ENCODE peak calls at places on chromosomes 6 and 20, in six cellular contexts. W is A549; O is HT1080; K is activated CD4-positive, alpha-beta memory T cell treated with anti-CD3 and anti-CD28 coated beads, Interleukin-2, amount 10 ng/mL, durations not matched to agents 7 days and 5 days; V is neural crest cell; P is HT-29. C is an unnamed sample.

GRCh38 chr20:25009218-25010145 is 16.9 kb upstream of the APMAP start:
- DNase-seq in W (no peak), O (no peak), K (peak; percentile 13), V (no peak), P (no peak), C (no peak)

GRCh38 chr6:156977527-156978291 is 200.5 kb downstream of the ARID1B start:
- DNase-seq in W (no peak), O (peak; percentile 45), K (no peak), V (no peak), P (no peak), C (no peak)

GRCh38 chr6:33892581-33893346 is 89.0 kb upstream of the MLN start:
- DNase-seq in W (no peak), O (no peak), K (no peak), V (no peak), P (no peak), C (no peak)

GRCh38 chr6:14912226-14912625 is 333.6 kb upstream of the JARID2 start:
- DNase-seq in W (no peak), O (no peak), K (no peak), V (no peak), P (no peak), C (no peak)

GRCh38 chr6:109117346-109118035 is 22.2 kb downstream of the CEP57L1 start:
- DNase-seq in W (no peak), O (no peak), K (no peak), V (no peak), P (no peak), C (no peak)

GRCh38 chr20:34401741-34402455 is 38.8 kb downstream of the ITCH start:
- DNase-seq in W (no peak), O (no peak), K (no peak), V (no peak), P (no peak), C (no peak)

GRCh38 chr6:13615802-13616140 is 636 bp downstream of the NOL7 start:
- DNase-seq in W (peak; percentile 13), O (peak; percentile 16), K (peak; percentile 51), V (peak; percentile 30), P (peak; percentile 61), C (peak; percentile 62)

GRCh38 chr6:128508588-128509296 is 11.7 kb downstream of the PTPRK start:
- DNase-seq in W (peak; percentile 67), O (peak; percentile 91), K (no peak), V (no peak), P (peak; percentile 68), C (no peak)

GRCh38 chr20:4835244-4836177 is 113.8 kb downstream of the PRND start:
- DNase-seq in W (no peak), O (no peak), K (no peak), V (no peak), P (no peak), C (no peak)

GRCh38 chr20:36210561-36210960 is 25.7 kb upstream of the AAR2 start:
- DNase-seq in W (no peak), O (no peak), K (no peak), V (no peak), P (peak; percentile 23), C (no peak)

GRCh38 chr6:53179961-53180651 is 31.5 kb upstream of the GCM1 start:
- DNase-seq in W (no peak), O (peak; percentile 18), K (no peak), V (no peak), P (peak; percentile 40), C (peak; percentile 47)

GRCh38 chr6:99013145-99013544 is 65.4 kb upstream of the FBXL4 start:
- DNase-seq in W (no peak), O (peak; percentile 97), K (no peak), V (no peak), P (no peak), C (no peak)

GRCh38 chr6:73565767-73566485 is 45.1 kb upstream of the EEF1A1 start:
- DNase-seq in W (no peak), O (no peak), K (no peak), V (no peak), P (no peak), C (no peak)

GRCh38 chr6:71473908-71474307 is 185.3 kb downstream of the OGFRL1 start:
- DNase-seq in W (no peak), O (peak; percentile 93), K (no peak), V (no peak), P (no peak), C (no peak)

GRCh38 chr6:11143394-11144371 is 32.2 kb upstream of the ERVFRD-1 start:
- DNase-seq in W (peak; percentile 84), O (peak; percentile 91), K (no peak), V (no peak), P (peak; percentile 75), C (no peak)

GRCh38 chr6:14423955-14424354 is 306.4 kb downstream of the CD83 start:
- DNase-seq in W (no peak), O (no peak), K (no peak), V (no peak), P (no peak), C (no peak)

GRCh38 chr6:139605350-139605749 is 230.9 kb upstream of the CITED2 start:
- DNase-seq in W (no peak), O (peak; percentile 54), K (no peak), V (no peak), P (no peak), C (no peak)

GRCh38 chr20:64106981-64107735 is at the start of gene NPBWR2:
- DNase-seq in W (no peak), O (no peak), K (no peak), V (no peak), P (no peak), C (peak; percentile 53)

GRCh38 chr6:156645106-156645505 is 132.1 kb upstream of the ARID1B start:
- DNase-seq in W (no peak), O (peak; percentile 32), K (no peak), V (no peak), P (no peak), C (no peak)

GRCh38 chr6:164336455-164336854 is 921.9 kb downstream of the QKI start:
- DNase-seq in W (no peak), O (no peak), K (no peak), V (no peak), P (no peak), C (no peak)

GRCh38 chr6:12271997-12272396 is 18.2 kb upstream of the EDN1 start:
- DNase-seq in W (no peak), O (peak; percentile 48), K (no peak), V (no peak), P (no peak), C (no peak)

GRCh38 chr20:4443016-4443415 is 278.7 kb upstream of the PRND start:
- DNase-seq in W (no peak), O (no peak), K (no peak), V (no peak), P (peak; percentile 13), C (no peak)

GRCh38 chr6:170293881-170294755 is 3.2 kb upstream of the DLL1 start:
- DNase-seq in W (no peak), O (no peak), K (no peak), V (no peak), P (no peak), C (no peak)

GRCh38 chr6:31752739-31753319 is 9.6 kb upstream of the SAPCD1 start:
- DNase-seq in W (no peak), O (peak; percentile 89), K (no peak), V (no peak), P (no peak), C (no peak)

GRCh38 chr20:53677447-53678314 is 84.0 kb upstream of the ZNF217 start:
- DNase-seq in W (peak; percentile 36), O (no peak), K (no peak), V (peak; percentile 7), P (peak; percentile 94), C (peak; percentile 60)

GRCh38 chr20:58697201-58697866 is 4.7 kb downstream of the NPEPL1 start:
- DNase-seq in W (no peak), O (no peak), K (no peak), V (no peak), P (no peak), C (no peak)

GRCh38 chr6:130681028-130681427 is 146.2 kb upstream of the SMLR1 start:
- DNase-seq in W (no peak), O (no peak), K (no peak), V (no peak), P (no peak), C (no peak)

GRCh38 chr20:4797275-4797674 is 75.6 kb downstream of the PRND start:
- DNase-seq in W (no peak), O (peak; percentile 23), K (no peak), V (no peak), P (no peak), C (no peak)

GRCh38 chr6:13769655-13770053 is 44.7 kb downstream of the MCUR1 start:
- DNase-seq in W (no peak), O (no peak), K (no peak), V (no peak), P (no peak), C (no peak)

GRCh38 chr6:116842374-116842947 is 13.6 kb upstream of the GPRC6A start:
- DNase-seq in W (no peak), O (no peak), K (no peak), V (no peak), P (no peak), C (no peak)

GRCh38 chr6:27867051-27867940 is 44.9 kb downstream of the OR2B2 start:
- DNase-seq in W (no peak), O (no peak), K (peak; percentile 91), V (peak; percentile 74), P (peak; percentile 94), C (peak; percentile 93)

GRCh38 chr6:50185006-50185405 is 135.3 kb upstream of the DEFB112 start:
- DNase-seq in W (no peak), O (peak; percentile 11), K (no peak), V (no peak), P (peak; percentile 19), C (no peak)

GRCh38 chr6:36724514-36725385 is 27.1 kb downstream of the RAB44 start:
- DNase-seq in W (peak; percentile 72), O (peak; percentile 55), K (peak; percentile 64), V (peak; percentile 45), P (peak; percentile 87), C (peak; percentile 73)

GRCh38 chr20:63056236-63057132 is 49.7 kb upstream of the BHLHE23 start:
- DNase-seq in W (no peak), O (no peak), K (peak; percentile 51), V (peak; percentile 92), P (peak; percentile 51), C (peak; percentile 51)